ENCODE peak calls at places on chromosomes 6 and 20, in ten cellular contexts. F is GM13977; D is effector memory CD4-positive, alpha-beta T cell; P is amniotic epithelial cell; R is T-helper 9 cell; H is caudate nucleus; A is CD8-positive, alpha-beta memory T cell; Q is EH; S is psoas muscle; V is epithelial cell of prostate. Y is an unnamed sample.

GRCh38 chr6:104486003-104486402 is 373.7 kb downstream of the HACE1 start:
- DNase-seq in Q (no peak), A (no peak), V (no peak), S (no peak), P (peak; percentile 3), R (no peak), F (no peak), H (no peak), D (no peak), Y (no peak)

GRCh38 chr6:17632929-17633328 is 32.8 kb downstream of the FAM8A1 start:
- DNase-seq in S (no peak), P (no peak), Q (no peak), F (no peak), A (peak; percentile 39), V (no peak), D (no peak), R (no peak), H (no peak), Y (no peak)

GRCh38 chr20:11929947-11930346 is 12.3 kb downstream of the BTBD3 start:
- DNase-seq in P (no peak), D (no peak), F (no peak), Q (no peak), S (no peak), V (no peak), R (no peak), A (no peak), H (no peak), Y (no peak)

GRCh38 chr6:55826941-55827340 is 48.4 kb downstream of the BMP5 start:
- DNase-seq in S (no peak), R (no peak), V (no peak), H (no peak), Q (no peak), A (no peak), P (no peak), D (no peak), F (no peak), Y (no peak)

GRCh38 chr6:104473021-104473429 is 386.7 kb downstream of the HACE1 start:
- DNase-seq in H (no peak), R (no peak), Q (no peak), S (no peak), A (no peak), V (no peak), D (no peak), P (no peak), F (no peak), Y (no peak)

GRCh38 chr6:25010917-25011625 is 75.3 kb upstream of the RIPOR2 start:
- DNase-seq in D (no peak), S (no peak), P (no peak), A (no peak), H (no peak), R (no peak), Q (peak; percentile 86), F (no peak), V (no peak), Y (no peak)

GRCh38 chr20:24425523-24425922 is 43.9 kb upstream of the SYNDIG1 start:
- DNase-seq in S (no peak), F (no peak), P (no peak), A (no peak), R (no peak), V (no peak), H (no peak), D (no peak), Q (no peak), Y (no peak)

GRCh38 chr20:5136096-5136495 is 9.3 kb downstream of the CDS2 start:
- DNase-seq in F (no peak), R (no peak), D (no peak), Q (peak; percentile 13), H (no peak), P (no peak), S (no peak), V (no peak), A (no peak), Y (no peak)

GRCh38 chr6:170003027-170003426 is 251.6 kb downstream of the ERMARD start:
- DNase-seq in S (no peak), Q (no peak), P (no peak), V (no peak), A (no peak), F (no peak), H (no peak), R (no peak), D (no peak), Y (no peak)

GRCh38 chr20:5316188-5317158 is at the start of gene PROKR2:
- DNase-seq in S (no peak), Q (no peak), H (no peak), A (no peak), V (no peak), R (no peak), D (no peak), F (no peak), P (no peak), Y (no peak)

GRCh38 chr20:25355191-25355590 is 35.4 kb downstream of the ABHD12 start:
- DNase-seq in H (no peak), R (no peak), F (no peak), V (no peak), Q (no peak), S (no peak), D (no peak), A (no peak), P (no peak), Y (no peak)

GRCh38 chr6:29705389-29706231 is 17.6 kb upstream of the HLA-F start:
- DNase-seq in F (no peak), V (no peak), R (no peak), P (peak; percentile 46), H (no peak), D (no peak), A (peak; percentile 52), S (no peak), Q (peak; percentile 67), Y (no peak)

GRCh38 chr6:41688256-41688965 is 47.0 kb downstream of the TFEB start:
- DNase-seq in Q (no peak), D (no peak), V (no peak), S (no peak), F (no peak), H (no peak), R (no peak), A (no peak), P (no peak), Y (no peak)

GRCh38 chr6:143634486-143634885 is 43.3 kb upstream of the PHACTR2 start:
- DNase-seq in Q (peak; percentile 41), F (no peak), H (no peak), P (peak; percentile 62), D (no peak), R (no peak), A (no peak), S (no peak), V (peak; percentile 53), Y (no peak)

GRCh38 chr6:30820196-30820595 is 64.1 kb upstream of the DDR1 start:
- DNase-seq in H (no peak), F (no peak), S (peak; percentile 72), V (peak; percentile 80), A (no peak), R (no peak), D (no peak), Q (peak; percentile 90), P (peak; percentile 57), Y (no peak)

GRCh38 chr20:8361008-8361652 is 229.1 kb downstream of the PLCB1 start:
- DNase-seq in S (no peak), P (peak; percentile 69), R (no peak), H (no peak), Q (peak; percentile 84), V (no peak), A (no peak), F (no peak), D (no peak), Y (no peak)

GRCh38 chr6:27863962-27864905 is 48.0 kb downstream of the OR2B2 start:
- DNase-seq in P (peak; percentile 34), Q (peak; percentile 43), R (no peak), S (no peak), D (no peak), F (no peak), A (peak; percentile 13), V (no peak), H (no peak), Y (peak; percentile 31)

GRCh38 chr6:25224237-25224636 is 54.9 kb upstream of the CARMIL1 start:
- DNase-seq in S (no peak), Q (no peak), H (no peak), P (no peak), D (no peak), A (no peak), R (no peak), V (no peak), F (no peak), Y (no peak)

GRCh38 chr6:17861361-17861760 is 126.1 kb downstream of the KIF13A start:
- DNase-seq in H (no peak), S (no peak), A (no peak), P (no peak), Q (no peak), F (no peak), R (no peak), D (no peak), V (no peak), Y (no peak)

GRCh38 chr6:28814032-28814976 is 109.5 kb downstream of the TRIM27 start:
- DNase-seq in P (no peak), R (no peak), S (no peak), F (no peak), V (no peak), H (no peak), A (no peak), D (no peak), Q (no peak), Y (no peak)

GRCh38 chr6:123001540-123001939 is 5.5 kb downstream of the CLVS2 start:
- DNase-seq in S (no peak), A (no peak), P (no peak), H (no peak), R (no peak), Q (no peak), V (no peak), D (no peak), F (no peak), Y (no peak)

GRCh38 chr20:24695529-24696225 is 226.2 kb downstream of the SYNDIG1 start:
- DNase-seq in V (peak; percentile 78), S (no peak), F (no peak), H (no peak), R (no peak), Q (no peak), A (no peak), D (no peak), P (no peak), Y (no peak)

Y was measured in GM12864.